ENCODE peak calls at places on chromosomes 11 and 22, in ten cellular contexts. One of them, this sample, is unnamed.

GRCh38 chr11:64086263-64086938 is 50.7 kb downstream of the FLRT1 start:
- DNase-seq in ovary: peak; percentile 55
- DNase-seq in mucosa of descending colon: peak; percentile 27
- DNase-seq in prostate gland: no peak
- DNase-seq in astrocyte: no peak
- DNase-seq in lung: no peak
- DNase-seq in naive thymus-derived CD4-positive, alpha-beta T cell: no peak
- DNase-seq in CD8-positive, alpha-beta memory T cell: no peak
- DNase-seq in small intestine: peak; percentile 2
- DNase-seq in uterus: peak; percentile 45
- DNase-seq in this sample: no peak

GRCh38 chr22:23220485-23221350 is 40.4 kb downstream of the BCR start:
- DNase-seq in naive thymus-derived CD4-positive, alpha-beta T cell: peak; percentile 26
- DNase-seq in astrocyte: peak; percentile 63
- DNase-seq in small intestine: peak; percentile 18
- DNase-seq in ovary: no peak
- DNase-seq in CD8-positive, alpha-beta memory T cell: no peak
- DNase-seq in prostate gland: no peak
- DNase-seq in uterus: no peak
- DNase-seq in lung: no peak
- DNase-seq in mucosa of descending colon: peak; percentile 46
- DNase-seq in this sample: no peak

GRCh38 chr22:44430716-44431115 is 67.3 kb downstream of the RTL6 start:
- DNase-seq in ovary: no peak
- DNase-seq in small intestine: no peak
- DNase-seq in lung: no peak
- DNase-seq in naive thymus-derived CD4-positive, alpha-beta T cell: no peak
- DNase-seq in prostate gland: no peak
- DNase-seq in CD8-positive, alpha-beta memory T cell: no peak
- DNase-seq in astrocyte: no peak
- DNase-seq in mucosa of descending colon: no peak
- DNase-seq in uterus: no peak
- DNase-seq in this sample: no peak

GRCh38 chr22:29308791-29309262 is 2.4 kb downstream of the GAS2L1 start:
- DNase-seq in small intestine: no peak
- DNase-seq in lung: no peak
- DNase-seq in naive thymus-derived CD4-positive, alpha-beta T cell: no peak
- DNase-seq in uterus: no peak
- DNase-seq in astrocyte: peak; percentile 76
- DNase-seq in prostate gland: no peak
- DNase-seq in ovary: no peak
- DNase-seq in mucosa of descending colon: no peak
- DNase-seq in CD8-positive, alpha-beta memory T cell: no peak
- DNase-seq in this sample: peak; percentile 51

GRCh38 chr11:85697747-85698146 is 11.8 kb upstream of the CCDC89 start:
- DNase-seq in naive thymus-derived CD4-positive, alpha-beta T cell: no peak
- DNase-seq in ovary: no peak
- DNase-seq in lung: no peak
- DNase-seq in CD8-positive, alpha-beta memory T cell: no peak
- DNase-seq in astrocyte: no peak
- DNase-seq in mucosa of descending colon: no peak
- DNase-seq in uterus: no peak
- DNase-seq in small intestine: no peak
- DNase-seq in prostate gland: no peak
- DNase-seq in this sample: no peak

GRCh38 chr11:68942090-68942620 is 38.5 kb downstream of the IGHMBP2 start:
- DNase-seq in CD8-positive, alpha-beta memory T cell: no peak
- DNase-seq in uterus: no peak
- DNase-seq in mucosa of descending colon: no peak
- DNase-seq in lung: no peak
- DNase-seq in prostate gland: no peak
- DNase-seq in small intestine: no peak
- DNase-seq in ovary: no peak
- DNase-seq in astrocyte: no peak
- DNase-seq in naive thymus-derived CD4-positive, alpha-beta T cell: no peak
- DNase-seq in this sample: no peak

GRCh38 chr11:133819114-133819513 is 26.2 kb downstream of the SPATA19 start:
- DNase-seq in small intestine: no peak
- DNase-seq in lung: no peak
- DNase-seq in CD8-positive, alpha-beta memory T cell: no peak
- DNase-seq in prostate gland: no peak
- DNase-seq in naive thymus-derived CD4-positive, alpha-beta T cell: no peak
- DNase-seq in mucosa of descending colon: no peak
- DNase-seq in uterus: no peak
- DNase-seq in ovary: no peak
- DNase-seq in astrocyte: no peak
- DNase-seq in this sample: no peak

GRCh38 chr11:74006743-74007304 is 2.1 kb downstream of the UCP3 start:
- DNase-seq in uterus: no peak
- DNase-seq in ovary: no peak
- DNase-seq in naive thymus-derived CD4-positive, alpha-beta T cell: no peak
- DNase-seq in CD8-positive, alpha-beta memory T cell: no peak
- DNase-seq in small intestine: no peak
- DNase-seq in mucosa of descending colon: no peak
- DNase-seq in prostate gland: no peak
- DNase-seq in lung: no peak
- DNase-seq in astrocyte: no peak
- DNase-seq in this sample: no peak

GRCh38 chr11:124839972-124840621 is 25.1 kb upstream of the ROBO3 start:
- DNase-seq in naive thymus-derived CD4-positive, alpha-beta T cell: no peak
- DNase-seq in small intestine: no peak
- DNase-seq in mucosa of descending colon: no peak
- DNase-seq in CD8-positive, alpha-beta memory T cell: no peak
- DNase-seq in ovary: no peak
- DNase-seq in lung: no peak
- DNase-seq in prostate gland: no peak
- DNase-seq in astrocyte: no peak
- DNase-seq in uterus: no peak
- DNase-seq in this sample: no peak

GRCh38 chr22:42318967-42319366 is 48.5 kb upstream of the TCF20 start:
- DNase-seq in naive thymus-derived CD4-positive, alpha-beta T cell: no peak
- DNase-seq in astrocyte: no peak
- DNase-seq in ovary: no peak
- DNase-seq in small intestine: no peak
- DNase-seq in mucosa of descending colon: no peak
- DNase-seq in prostate gland: no peak
- DNase-seq in lung: no peak
- DNase-seq in uterus: no peak
- DNase-seq in CD8-positive, alpha-beta memory T cell: no peak
- DNase-seq in this sample: no peak

GRCh38 chr11:1437500-1437899 is 47.8 kb downstream of the BRSK2 start:
- DNase-seq in astrocyte: peak; percentile 50
- DNase-seq in naive thymus-derived CD4-positive, alpha-beta T cell: no peak
- DNase-seq in uterus: no peak
- DNase-seq in CD8-positive, alpha-beta memory T cell: no peak
- DNase-seq in prostate gland: no peak
- DNase-seq in ovary: no peak
- DNase-seq in mucosa of descending colon: no peak
- DNase-seq in lung: no peak
- DNase-seq in small intestine: peak; percentile 37
- DNase-seq in this sample: no peak

GRCh38 chr22:46740910-46741785 is 3.1 kb upstream of the CERK start:
- DNase-seq in naive thymus-derived CD4-positive, alpha-beta T cell: no peak
- DNase-seq in CD8-positive, alpha-beta memory T cell: no peak
- DNase-seq in uterus: no peak
- DNase-seq in small intestine: no peak
- DNase-seq in prostate gland: no peak
- DNase-seq in mucosa of descending colon: no peak
- DNase-seq in astrocyte: no peak
- DNase-seq in ovary: no peak
- DNase-seq in lung: no peak
- DNase-seq in this sample: no peak

GRCh38 chr11:31649567-31649966 is 140.0 kb downstream of the ELP4 start:
- DNase-seq in CD8-positive, alpha-beta memory T cell: no peak
- DNase-seq in uterus: no peak
- DNase-seq in naive thymus-derived CD4-positive, alpha-beta T cell: no peak
- DNase-seq in mucosa of descending colon: no peak
- DNase-seq in prostate gland: no peak
- DNase-seq in ovary: no peak
- DNase-seq in astrocyte: no peak
- DNase-seq in small intestine: no peak
- DNase-seq in lung: no peak
- DNase-seq in this sample: no peak

GRCh38 chr11:31645747-31646146 is 136.2 kb downstream of the ELP4 start:
- DNase-seq in CD8-positive, alpha-beta memory T cell: no peak
- DNase-seq in ovary: no peak
- DNase-seq in small intestine: peak; percentile 1
- DNase-seq in uterus: no peak
- DNase-seq in astrocyte: peak; percentile 93
- DNase-seq in lung: no peak
- DNase-seq in prostate gland: no peak
- DNase-seq in naive thymus-derived CD4-positive, alpha-beta T cell: no peak
- DNase-seq in mucosa of descending colon: no peak
- DNase-seq in this sample: no peak

GRCh38 chr11:31649129-31649528 is 139.6 kb downstream of the ELP4 start:
- DNase-seq in mucosa of descending colon: no peak
- DNase-seq in naive thymus-derived CD4-positive, alpha-beta T cell: no peak
- DNase-seq in uterus: no peak
- DNase-seq in lung: no peak
- DNase-seq in small intestine: no peak
- DNase-seq in ovary: no peak
- DNase-seq in CD8-positive, alpha-beta memory T cell: no peak
- DNase-seq in astrocyte: no peak
- DNase-seq in prostate gland: no peak
- DNase-seq in this sample: no peak

GRCh38 chr11:31643831-31644230 is 134.3 kb downstream of the ELP4 start:
- DNase-seq in prostate gland: no peak
- DNase-seq in ovary: no peak
- DNase-seq in naive thymus-derived CD4-positive, alpha-beta T cell: no peak
- DNase-seq in small intestine: no peak
- DNase-seq in mucosa of descending colon: no peak
- DNase-seq in astrocyte: peak; percentile 74
- DNase-seq in lung: no peak
- DNase-seq in CD8-positive, alpha-beta memory T cell: no peak
- DNase-seq in uterus: no peak
- DNase-seq in this sample: no peak

DNA sequence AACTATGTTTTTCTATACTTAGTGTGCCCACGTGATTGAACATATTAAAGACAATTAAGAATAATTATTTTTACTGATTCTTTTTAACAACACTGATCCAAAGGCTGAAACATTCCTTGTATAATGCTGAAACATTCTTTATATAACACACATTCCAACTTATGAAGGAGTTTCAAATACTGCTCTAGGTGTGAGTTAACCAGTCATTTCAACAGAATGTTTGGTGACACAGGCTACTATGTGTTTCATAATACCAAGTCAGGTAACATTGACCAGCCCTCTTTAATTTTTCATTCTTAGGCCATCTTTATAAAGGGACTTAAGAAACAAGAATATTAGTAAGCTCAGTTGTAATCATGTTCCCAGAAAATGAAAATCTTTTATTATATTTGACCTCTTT is 136.6 kb downstream of the ELP4 start:
- DNase-seq in lung: no peak
- DNase-seq in small intestine: no peak
- DNase-seq in uterus: no peak
- DNase-seq in CD8-positive, alpha-beta memory T cell: no peak
- DNase-seq in mucosa of descending colon: no peak
- DNase-seq in astrocyte: peak; percentile 49
- DNase-seq in prostate gland: no peak
- DNase-seq in ovary: no peak
- DNase-seq in naive thymus-derived CD4-positive, alpha-beta T cell: no peak
- DNase-seq in this sample: no peak
- H3K4me3 ChIP-seq in lung: no peak overlapping the region
- H3K4me3 ChIP-seq in small intestine: no peak overlapping the region
- H3K4me3 ChIP-seq in uterus: no peak overlapping the region
- H3K4me3 ChIP-seq in CD8-positive, alpha-beta memory T cell: no peak overlapping the region
- H3K4me3 ChIP-seq in mucosa of descending colon: no peak overlapping the region
- H3K4me3 ChIP-seq in astrocyte: no peak overlapping the region
- H3K4me3 ChIP-seq in prostate gland: no peak overlapping the region
- H3K4me3 ChIP-seq in ovary: no peak overlapping the region
- H3K4me3 ChIP-seq in naive thymus-derived CD4-positive, alpha-beta T cell: no peak overlapping the region
- H3K4me3 ChIP-seq in this sample: no peak overlapping the region

GRCh38 chr11:72712168-72712721 is 38.0 kb upstream of the PDE2A start:
- DNase-seq in CD8-positive, alpha-beta memory T cell: no peak
- DNase-seq in prostate gland: no peak
- DNase-seq in naive thymus-derived CD4-positive, alpha-beta T cell: no peak
- DNase-seq in uterus: no peak
- DNase-seq in astrocyte: peak; percentile 12
- DNase-seq in mucosa of descending colon: peak; percentile 49
- DNase-seq in small intestine: no peak
- DNase-seq in lung: peak; percentile 61
- DNase-seq in ovary: no peak
- DNase-seq in this sample: no peak
- H3K36me3 ChIP-seq in CD8-positive, alpha-beta memory T cell: peaks cover 39% of the 10 kb centered on the region
- H3K36me3 ChIP-seq in prostate gland: peaks cover 29% of the 10 kb centered on the region
- H3K36me3 ChIP-seq in naive thymus-derived CD4-positive, alpha-beta T cell: peaks cover 86% of the 10 kb centered on the region
- H3K36me3 ChIP-seq in uterus: no peaks in the 10 kb centered on the region
- H3K36me3 ChIP-seq in astrocyte: peaks cover 5% of the 10 kb centered on the region
- H3K36me3 ChIP-seq in mucosa of descending colon: no peaks in the 10 kb centered on the region
- H3K36me3 ChIP-seq in small intestine: no peaks in the 10 kb centered on the region
- H3K36me3 ChIP-seq in lung: no peaks in the 10 kb centered on the region
- H3K36me3 ChIP-seq in ovary: no peaks in the 10 kb centered on the region
- H3K36me3 ChIP-seq in this sample: peaks cover 63% of the 10 kb centered on the region

GRCh38 chr11:202490-202889 is 4.7 kb downstream of the BET1L start:
- DNase-seq in naive thymus-derived CD4-positive, alpha-beta T cell: no peak
- DNase-seq in uterus: peak; percentile 9
- DNase-seq in CD8-positive, alpha-beta memory T cell: no peak
- DNase-seq in astrocyte: no peak
- DNase-seq in prostate gland: no peak
- DNase-seq in lung: peak; percentile 27
- DNase-seq in mucosa of descending colon: no peak
- DNase-seq in ovary: no peak
- DNase-seq in small intestine: no peak
- DNase-seq in this sample: no peak
- H3K4me1 ChIP-seq in naive thymus-derived CD4-positive, alpha-beta T cell: peaks cover 22% of the 10 kb centered on the region
- H3K4me1 ChIP-seq in uterus: peaks cover 11% of the 10 kb centered on the region
- H3K4me1 ChIP-seq in CD8-positive, alpha-beta memory T cell: peaks cover 50% of the 10 kb centered on the region
- H3K4me1 ChIP-seq in astrocyte: peaks cover 12% of the 10 kb centered on the region
- H3K4me1 ChIP-seq in prostate gland: peaks cover 6% of the 10 kb centered on the region
- H3K4me1 ChIP-seq in lung: peaks cover 9% of the 10 kb centered on the region
- H3K4me1 ChIP-seq in mucosa of descending colon: peaks cover 12% of the 10 kb centered on the region
- H3K4me1 ChIP-seq in ovary: peaks cover 15% of the 10 kb centered on the region
- H3K4me1 ChIP-seq in small intestine: peaks cover 2% of the 10 kb centered on the region
- H3K4me1 ChIP-seq in this sample: peaks cover 46% of the 10 kb centered on the region

DNA sequence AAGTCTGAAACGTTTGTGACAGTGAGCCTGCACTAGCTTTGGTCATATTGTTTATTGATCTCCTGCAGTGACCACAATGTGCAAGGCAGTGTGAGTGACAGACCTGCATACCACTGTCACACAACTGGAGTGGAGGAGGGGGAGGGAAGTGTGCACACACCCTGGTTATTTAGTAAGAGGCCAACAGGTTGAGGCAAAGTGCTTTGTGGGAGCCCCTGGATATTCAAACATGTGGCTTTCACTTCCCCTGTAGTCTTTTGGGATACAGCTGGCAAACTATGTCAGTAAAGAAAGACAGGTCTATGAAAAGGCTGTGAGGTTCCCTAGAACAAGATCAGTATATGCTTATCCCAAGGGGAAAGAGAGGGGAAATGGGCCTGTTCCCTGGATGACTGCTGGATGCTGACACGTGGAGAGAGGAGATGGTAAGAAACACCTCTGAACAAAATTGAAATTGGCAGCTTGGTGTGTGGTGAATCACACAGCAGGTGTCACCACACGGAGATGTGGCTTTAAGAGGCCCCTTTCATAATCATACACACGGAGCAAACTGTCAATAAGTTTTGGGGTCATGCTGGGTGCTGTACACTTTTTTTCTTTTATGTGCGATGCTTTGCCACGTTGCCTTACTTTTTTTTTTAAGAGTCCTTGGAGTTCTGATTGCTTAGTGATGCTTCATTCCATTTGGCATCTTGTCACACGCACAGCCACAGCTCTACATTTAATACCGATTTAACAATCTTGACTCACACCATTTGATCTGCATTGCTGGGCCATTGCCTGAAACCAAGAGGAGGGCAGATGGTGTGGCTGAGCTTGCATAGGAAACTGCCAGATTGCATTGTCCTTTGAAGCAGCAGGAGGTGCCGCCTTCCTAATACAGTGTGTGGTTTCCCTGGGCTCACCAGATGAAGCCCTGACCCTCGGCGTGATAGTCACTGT is 11.3 kb downstream of the OSBP2 start:
- DNase-seq in CD8-positive, alpha-beta memory T cell: peak; percentile 13
- DNase-seq in prostate gland: no peak
- DNase-seq in ovary: no peak
- DNase-seq in uterus: no peak
- DNase-seq in naive thymus-derived CD4-positive, alpha-beta T cell: no peak
- DNase-seq in mucosa of descending colon: no peak
- DNase-seq in lung: no peak
- DNase-seq in astrocyte: peak; percentile 88
- DNase-seq in small intestine: no peak
- DNase-seq in this sample: no peak
- H3K4me3 ChIP-seq in CD8-positive, alpha-beta memory T cell: no peak overlapping the region
- H3K4me3 ChIP-seq in prostate gland: no peak overlapping the region
- H3K4me3 ChIP-seq in ovary: no peak overlapping the region
- H3K4me3 ChIP-seq in uterus: no peak overlapping the region
- H3K4me3 ChIP-seq in naive thymus-derived CD4-positive, alpha-beta T cell: no peak overlapping the region
- H3K4me3 ChIP-seq in mucosa of descending colon: no peak overlapping the region
- H3K4me3 ChIP-seq in lung: no peak overlapping the region
- H3K4me3 ChIP-seq in astrocyte: no peak overlapping the region
- H3K4me3 ChIP-seq in small intestine: no peak overlapping the region
- H3K4me3 ChIP-seq in this sample: no peak overlapping the region